ENCODE peak calls at places on chromosomes 5 and 9, in six cellular contexts. Y is T-helper 1 cell; I is KG1; N is bronchial epithelial cell; W is stimulated activated CD4-positive, alpha-beta T cell treated with anti-CD3 and anti-CD28 coated beads, Interleukin-12 subunit alpha, Interleukin-12 subunit beta, amount 100 ng/mL, for 4 hours; K is HTR-8/SVneo. Q is an unnamed sample.

GRCh38 chr9:136235709-136236455 is 9.7 kb downstream of the QSOX2 start:
- DNase-seq in W (no peak), I (no peak), Y (no peak), K (no peak), N (no peak), Q (no peak)

GRCh38 chr5:142816577-142816976 is 46.4 kb downstream of the ARHGAP26 start:
- DNase-seq in K (peak; percentile 47), Y (no peak), I (no peak), N (peak; percentile 44), W (no peak), Q (no peak)

GRCh38 chr9:545480-545879 is 296.0 kb upstream of the DMRT1 start:
- DNase-seq in K (no peak), W (no peak), I (no peak), Y (no peak), N (no peak), Q (no peak)

GRCh38 chr5:115342593-115343377 is 46.3 kb upstream of the CCDC112 start:
- DNase-seq in Y (no peak), N (no peak), K (no peak), I (no peak), W (no peak), Q (no peak)

GRCh38 chr5:169107316-169107715 is 193.6 kb downstream of the SLIT3 start:
- DNase-seq in I (no peak), Y (no peak), N (no peak), W (no peak), K (peak; percentile 51), Q (no peak)

GRCh38 chr5:172870807-172871431 is 36.9 kb downstream of the ERGIC1 start:
- DNase-seq in K (no peak), W (no peak), I (no peak), Y (no peak), N (no peak), Q (no peak)

GRCh38 chr5:65925094-65925600 is 1.2 kb upstream of the ERBIN start:
- DNase-seq in I (peak; percentile 85), Y (peak; percentile 64), N (peak; percentile 64), K (no peak), W (peak; percentile 61), Q (peak; percentile 75)

GRCh38 chr5:99808657-99809230 is 726.4 kb upstream of the FAM174A start:
- DNase-seq in Y (no peak), W (no peak), N (no peak), I (no peak), K (no peak), Q (no peak)

GRCh38 chr9:114291886-114292590 is 30.9 kb upstream of the ORM1 start:
- DNase-seq in K (no peak), W (no peak), Y (no peak), N (no peak), I (no peak), Q (peak; percentile 30)

GRCh38 chr5:126129431-126129830 is 293.8 kb upstream of the GRAMD2B start:
- DNase-seq in K (no peak), N (peak; percentile 38), W (no peak), Y (no peak), I (no peak), Q (no peak)

GRCh38 chr5:136063778-136064465 is 35.1 kb downstream of the TGFBI start:
- DNase-seq in W (no peak), I (no peak), K (no peak), N (no peak), Y (no peak), Q (no peak)

GRCh38 chr5:19568004-19568403 is 420.0 kb downstream of the CDH18 start:
- DNase-seq in Y (no peak), N (no peak), W (no peak), I (no peak), K (no peak), Q (no peak)

GRCh38 chr9:109063765-109064164 is 50.5 kb upstream of the CTNNAL1 start:
- DNase-seq in K (no peak), W (no peak), Y (no peak), I (no peak), N (peak; percentile 28), Q (no peak)

GRCh38 chr9:98998441-98999151 is 54.9 kb downstream of the COL15A1 start:
- DNase-seq in W (peak; percentile 57), I (no peak), K (peak; percentile 66), Y (peak; percentile 33), N (peak; percentile 23), Q (peak; percentile 81)

GRCh38 chr5:82018462-82018861 is 46.6 kb downstream of the ATG10 start:
- DNase-seq in Y (no peak), I (peak; percentile 61), K (no peak), W (no peak), N (no peak), Q (no peak)

GRCh38 chr5:56699588-56699987 is 115.8 kb upstream of the MAP3K1 start:
- DNase-seq in Y (no peak), W (no peak), I (no peak), N (no peak), K (no peak), Q (no peak)

GRCh38 chr5:34886718-34887117 is 28.6 kb downstream of the RAD1 start:
- DNase-seq in W (no peak), N (peak; percentile 25), Y (no peak), I (no peak), K (no peak), Q (no peak)

GRCh38 chr5:167029488-167029887 is 1262.0 kb upstream of the WWC1 start:
- DNase-seq in Y (no peak), K (no peak), W (no peak), N (no peak), I (no peak), Q (no peak)

GRCh38 chr9:68827833-68828744 is 123.0 kb downstream of the PIP5K1B start:
- DNase-seq in W (no peak), K (no peak), Y (no peak), I (no peak), N (no peak), Q (no peak)

GRCh38 chr9:134549336-134549735 is 92.3 kb upstream of the COL5A1 start:
- DNase-seq in Y (no peak), W (no peak), K (no peak), N (no peak), I (no peak), Q (no peak)

GRCh38 chr9:121888438-121888775 is 204.7 kb downstream of the TTLL11 start:
- DNase-seq in W (no peak), Y (no peak), K (no peak), I (no peak), N (no peak), Q (no peak)

Q was measured in ureter.